ENCODE peak calls at places on chromosome 13, in five cellular contexts. H is stimulated activated CD4-positive, alpha-beta T cell treated with anti-CD3 and anti-CD28 coated beads, Interleukin-4, amount 100 ng/mL, for 1 hour; D is AG09319; X is activated naive CD8-positive, alpha-beta T cell treated with anti-CD3 and anti-CD28 coated beads for 36 hours; G is right cardiac atrium. Q is an unnamed sample.

GRCh38 chr13:113527272-113527958 is 36.9 kb upstream of the DCUN1D2 start:
- DNase-seq in H (no peak), D (no peak), X (no peak), G (no peak), Q (no peak)

GRCh38 chr13:40624338-40624737 is 42.1 kb downstream of the FOXO1 start:
- DNase-seq in H (peak; percentile 48), D (no peak), X (peak; percentile 46), G (no peak), Q (no peak)

GRCh38 chr13:26896986-26897668 is 136.5 kb upstream of the GPR12 start:
- DNase-seq in H (no peak), D (no peak), X (no peak), G (no peak), Q (no peak)

GRCh38 chr13:80379245-80379644 is 38.3 kb upstream of the SPRY2 start:
- DNase-seq in H (no peak), D (no peak), X (no peak), G (no peak), Q (no peak)

GRCh38 chr13:31096624-31097302 is 64.9 kb downstream of the HSPH1 start:
- DNase-seq in H (no peak), D (no peak), X (no peak), G (no peak), Q (no peak)

GRCh38 chr13:112448621-112449544 is 72.7 kb downstream of the SPACA7 start:
- DNase-seq in H (no peak), D (no peak), X (no peak), G (no peak), Q (no peak)

GRCh38 chr13:21550918-21551317 is 53.1 kb downstream of the MICU2 start:
- DNase-seq in H (no peak), D (no peak), X (no peak), G (no peak), Q (no peak)

GRCh38 chr13:102039264-102039663 is 362.6 kb downstream of the FGF14 start:
- DNase-seq in H (no peak), D (no peak), X (no peak), G (no peak), Q (no peak)

GRCh38 chr13:79912403-79912802 is 428.5 kb downstream of the SPRY2 start:
- DNase-seq in H (no peak), D (no peak), X (no peak), G (no peak), Q (no peak)

GRCh38 chr13:51291341-51291740 is 48.1 kb upstream of the SERPINE3 start:
- DNase-seq in H (no peak), D (no peak), X (no peak), G (no peak), Q (no peak)

GRCh38 chr13:28819046-28819747 is 942 bp upstream of the MTUS2 start:
- DNase-seq in H (no peak), D (no peak), X (no peak), G (no peak), Q (no peak)

GRCh38 chr13:95367309-95367843 is 66.1 kb upstream of the ABCC4 start:
- DNase-seq in H (no peak), D (no peak), X (no peak), G (no peak), Q (no peak)

GRCh38 chr13:23794267-23795161 is 94.7 kb downstream of the MIPEP start:
- DNase-seq in H (no peak), D (peak; percentile 52), X (no peak), G (no peak), Q (no peak)